ENCODE peak calls at places on chromosome 6, in seven cellular contexts. D is psoas muscle, P is ovary, Q is HepG2, H is GM12878, F is PC-9, W is kidney. K is an unnamed sample.

GRCh38 chr6:153003294-153003645 is 761 bp upstream of the MTRF1L start:
- DNase-seq in W (no peak), D (no peak), H (no peak), Q (peak; percentile 33), F (peak; percentile 37), P (no peak), K (no peak)

GRCh38 chr6:113674075-113674474 is 183.1 kb upstream of the MARCKS start:
- DNase-seq in W (no peak), D (no peak), F (no peak), P (no peak), H (no peak), Q (no peak), K (no peak)

GRCh38 chr6:131136021-131136847 is 967 bp downstream of the AKAP7 start:
- DNase-seq in W (no peak), Q (peak; percentile 73), F (no peak), D (no peak), P (no peak), H (no peak), K (no peak)

GRCh38 chr6:87118054-87118453 is 23.1 kb upstream of the CGA start:
- DNase-seq in P (no peak), D (no peak), F (peak; percentile 77), H (no peak), W (no peak), Q (peak; percentile 5), K (no peak)

GRCh38 chr6:139567095-139567494 is 192.6 kb upstream of the CITED2 start:
- DNase-seq in P (no peak), D (no peak), F (no peak), Q (no peak), W (no peak), H (no peak), K (no peak)

GRCh38 chr6:156175433-156175832 is 601.7 kb upstream of the ARID1B start:
- DNase-seq in Q (no peak), P (no peak), W (no peak), H (no peak), F (no peak), D (no peak), K (no peak)

GRCh38 chr6:29216528-29216927 is 45.8 kb downstream of the OR2J2 start:
- DNase-seq in P (no peak), Q (peak; percentile 69), H (no peak), W (no peak), F (no peak), D (no peak), K (no peak)

GRCh38 chr6:26087284-26088115 is at the start of gene HFE:
- DNase-seq in Q (peak; percentile 55), W (peak; percentile 82), H (no peak), P (peak; percentile 77), D (peak; percentile 64), F (peak; percentile 56), K (peak; percentile 57)

GRCh38 chr6:112144145-112144926 is 56.9 kb downstream of the FAM229B start:
- DNase-seq in D (no peak), W (no peak), H (no peak), F (no peak), P (no peak), Q (peak; percentile 30), K (no peak)

GRCh38 chr6:21588812-21589811 is 4.4 kb upstream of the SOX4 start:
- DNase-seq in W (peak; percentile 96), H (no peak), P (peak; percentile 94), Q (peak; percentile 64), D (peak; percentile 91), F (peak; percentile 82), K (peak; percentile 88)

GRCh38 chr6:158353851-158354508 is 41.7 kb downstream of the TULP4 start:
- DNase-seq in W (no peak), H (no peak), Q (no peak), D (no peak), F (no peak), P (no peak), K (no peak)

GRCh38 chr6:45983041-45983440 is 32.6 kb downstream of the CLIC5 start:
- DNase-seq in W (no peak), P (no peak), D (no peak), F (no peak), H (no peak), Q (no peak), K (no peak)

GRCh38 chr6:137923866-137924616 is 57.0 kb downstream of the TNFAIP3 start:
- DNase-seq in F (peak; percentile 70), H (no peak), W (no peak), Q (no peak), P (no peak), D (no peak), K (no peak)

GRCh38 chr6:137919837-137920304 is 52.8 kb downstream of the TNFAIP3 start:
- DNase-seq in F (no peak), W (no peak), H (no peak), P (no peak), Q (no peak), D (no peak), K (no peak)

GRCh38 chr6:137919512-137919823 is 52.4 kb downstream of the TNFAIP3 start:
- DNase-seq in P (no peak), H (no peak), Q (no peak), W (no peak), F (no peak), D (no peak), K (no peak)

GRCh38 chr6:137920331-137920730 is 53.3 kb downstream of the TNFAIP3 start:
- DNase-seq in P (no peak), F (no peak), Q (no peak), H (no peak), W (no peak), D (no peak), K (no peak)

DNA sequence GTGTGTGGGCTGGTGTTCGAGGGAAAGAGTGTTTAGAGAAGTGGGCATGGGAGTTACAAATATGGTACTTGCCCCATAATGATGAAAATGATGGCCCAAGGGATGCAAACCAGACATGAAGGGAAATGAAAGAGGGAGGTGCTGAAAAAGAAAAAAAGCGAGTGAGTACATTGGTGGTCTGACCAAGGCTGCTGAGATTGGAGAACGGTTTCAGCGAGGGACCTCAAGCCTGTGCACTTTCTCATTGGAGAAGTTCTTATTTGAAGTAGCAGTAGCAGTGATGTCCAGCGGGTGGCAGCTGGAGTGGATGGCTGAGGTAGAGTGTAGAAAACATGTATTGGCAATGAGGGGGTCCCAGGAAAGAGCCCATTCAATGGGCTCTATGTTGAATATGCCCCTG is 54.8 kb downstream of the TNFAIP3 start:
- DNase-seq in W (no peak), D (no peak), P (no peak), Q (no peak), F (no peak), H (no peak), K (no peak)
- TF ChIP-seq CTCF in W (no peak), D (peak; percentile 12), P (no peak), Q (peak; percentile 23), F (no peak), H (peak; percentile 33), K (no peak)

DNA sequence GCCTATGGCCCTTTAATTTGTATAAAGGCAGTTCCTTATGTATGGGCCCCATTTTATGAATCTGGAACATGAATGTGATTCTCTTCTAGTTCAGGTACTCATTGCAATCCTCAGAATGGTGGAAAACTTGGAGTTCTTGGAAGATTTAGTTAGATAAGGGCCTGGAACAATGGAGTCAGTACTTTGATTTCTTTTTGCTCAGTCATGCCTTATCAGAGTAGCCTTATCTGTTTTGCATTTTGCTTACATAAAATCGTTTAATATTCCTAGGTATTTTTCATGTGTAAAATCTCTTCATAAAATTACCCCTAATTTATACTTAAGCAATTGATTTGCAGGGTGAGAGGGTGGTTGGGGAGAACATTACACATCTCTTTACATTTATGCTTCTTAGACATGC is 160.6 kb downstream of the JARID2 start:
- DNase-seq in P (no peak), D (no peak), H (no peak), F (no peak), W (no peak), Q (no peak), K (no peak)
- H3K4me1 ChIP-seq in P (peaks cover 2% of the 10 kb centered on the region), D (peaks cover 65% of the 10 kb centered on the region), H (peaks cover 36% of the 10 kb centered on the region), F (peaks cover 37% of the 10 kb centered on the region), W (peaks cover 5% of the 10 kb centered on the region), Q (peaks cover 28% of the 10 kb centered on the region), K (peaks cover 83% of the 10 kb centered on the region)

DNA sequence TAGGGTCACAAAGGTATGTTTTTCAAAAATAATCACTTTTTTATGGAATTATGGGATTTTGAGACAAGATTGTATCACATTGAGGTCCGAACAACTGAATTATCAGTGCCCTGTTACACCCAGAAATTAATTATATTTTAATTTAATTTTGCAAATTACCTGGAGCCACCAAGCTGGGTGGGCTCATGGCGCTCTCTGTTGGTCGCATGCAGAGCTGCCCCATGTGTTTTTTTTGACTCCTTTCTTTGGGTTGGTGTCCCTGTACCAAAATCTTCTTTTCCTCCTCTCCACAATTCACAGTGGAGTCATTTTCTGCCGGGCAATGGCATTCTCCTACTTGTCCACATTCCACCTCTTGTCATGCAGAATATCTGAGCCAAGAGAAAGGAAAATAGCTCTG is 38.9 kb upstream of the FRMD1 start:
- DNase-seq in P (peak; percentile 8), W (no peak), Q (no peak), F (no peak), D (no peak), H (no peak), K (no peak)
- TF ChIP-seq CTCF in P (no peak), W (peak; percentile 32), Q (peak; percentile 54), F (peak; percentile 47), D (peak; percentile 44), H (no peak), K (peak; percentile 74)

GRCh38 chr6:151038616-151039015 is 173.1 kb downstream of the MTHFD1L start:
- DNase-seq in Q (no peak), W (no peak), H (no peak), P (no peak), F (no peak), D (no peak), K (no peak)
- H3K4me1 ChIP-seq in Q (peaks cover 71% of the 10 kb centered on the region), W (peaks cover 8% of the 10 kb centered on the region), H (no peaks in the 10 kb centered on the region), P (peaks cover 4% of the 10 kb centered on the region), F (peaks cover 70% of the 10 kb centered on the region), D (no peaks in the 10 kb centered on the region), K (peaks cover 37% of the 10 kb centered on the region)

GRCh38 chr6:31402324-31403282 is 792 bp upstream of the MICA start:
- DNase-seq in W (no peak), F (no peak), H (no peak), D (no peak), P (no peak), Q (no peak), K (no peak)
- TF ChIP-seq CTCF in W (no peak), F (no peak), H (peak; percentile 3), D (no peak), P (no peak), Q (no peak), K (no peak)

DNA sequence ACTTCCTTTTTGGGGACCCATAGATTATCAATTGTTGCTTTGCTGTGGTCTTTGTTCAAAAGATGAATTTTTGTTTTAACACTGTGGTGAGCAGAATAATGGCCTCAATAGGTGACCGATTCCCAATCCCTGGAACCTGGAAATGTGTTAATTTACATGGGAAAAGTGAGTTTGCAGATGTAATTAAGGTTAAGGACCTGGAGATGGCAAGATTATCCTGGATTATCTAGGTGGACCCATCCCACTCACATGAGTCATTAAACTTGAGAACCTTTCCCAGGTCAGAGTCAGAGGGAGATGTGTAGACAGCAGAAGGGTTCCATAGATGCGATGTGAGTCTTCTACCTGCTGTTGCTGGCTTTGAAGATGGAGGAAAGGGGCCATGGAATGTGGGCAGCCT is 36.2 kb upstream of the HBS1L start:
- DNase-seq in Q (no peak), P (no peak), W (no peak), F (no peak), D (no peak), H (no peak), K (no peak)
- H3K4me1 ChIP-seq in Q (peaks cover 6% of the 10 kb centered on the region), P (no peaks in the 10 kb centered on the region), W (no peaks in the 10 kb centered on the region), F (peaks cover 9% of the 10 kb centered on the region), D (no peaks in the 10 kb centered on the region), H (peaks cover 38% of the 10 kb centered on the region), K (no peaks in the 10 kb centered on the region)

GRCh38 chr6:11011787-11012234 is 32.3 kb downstream of the ELOVL2 start:
- DNase-seq in W (no peak), H (no peak), D (no peak), P (no peak), Q (peak; percentile 80), F (no peak), K (no peak)
- TF ChIP-seq CTCF in W (no peak), H (no peak), D (no peak), P (no peak), Q (peak; percentile 45), F (no peak), K (no peak)

GRCh38 chr6:117506180-117506835 is 23.8 kb downstream of the DCBLD1 start:
- DNase-seq in Q (peak; percentile 91), D (no peak), F (no peak), H (no peak), P (no peak), W (no peak), K (no peak)
- H3K4me1 ChIP-seq in Q (peaks cover 80% of the 10 kb centered on the region), D (peaks cover 10% of the 10 kb centered on the region), F (no peaks in the 10 kb centered on the region), H (no peaks in the 10 kb centered on the region), P (peaks cover 5% of the 10 kb centered on the region), W (peaks cover 4% of the 10 kb centered on the region), K (peaks cover 20% of the 10 kb centered on the region)